ENCODE peak calls at places on chromosomes 11 and 22, in four cellular contexts. G is DND-41, Q is dorsolateral prefrontal cortex, A is ovary. S is an unnamed sample.

GRCh38 chr22:39666926-39667325 is 96.4 kb downstream of the CACNA1I start:
- DNase-seq in A (no peak), G (no peak), Q (no peak), S (no peak)

GRCh38 chr22:32327066-32327465 is 30.6 kb upstream of the RFPL3 start:
- DNase-seq in G (no peak), A (no peak), Q (no peak), S (no peak)

GRCh38 chr11:35111171-35112055 is 27.6 kb upstream of the CD44 start:
- DNase-seq in G (no peak), A (no peak), Q (no peak), S (no peak)

GRCh38 chr11:102762414-102762813 is 18.0 kb downstream of the MMP10 start:
- DNase-seq in Q (no peak), A (no peak), G (no peak), S (no peak)

GRCh38 chr11:16794047-16794818 is 55.8 kb downstream of the C11orf58 start:
- DNase-seq in G (no peak), A (no peak), Q (no peak), S (no peak)

GRCh38 chr11:111719379-111719778 is 46.8 kb downstream of the PPP2R1B start:
- DNase-seq in G (no peak), A (no peak), Q (no peak), S (no peak)

GRCh38 chr11:63985812-63986155 is 454 bp upstream of the OTUB1 start:
- DNase-seq in G (peak; percentile 77), Q (no peak), A (no peak), S (peak; percentile 62)

GRCh38 chr22:33438273-33438672 is 380.1 kb upstream of the SYN3 start:
- DNase-seq in G (no peak), A (no peak), Q (peak; percentile 71), S (no peak)

GRCh38 chr11:100861221-100861620 is 174.1 kb downstream of the ARHGAP42 start:
- DNase-seq in G (no peak), A (no peak), Q (no peak), S (no peak)

GRCh38 chr11:67303132-67303988 is at the start of gene SSH3:
- DNase-seq in Q (peak; percentile 74), G (no peak), A (peak; percentile 70), S (peak; percentile 34)

GRCh38 chr22:35621446-35621845 is 4.3 kb upstream of the MB start:
- DNase-seq in Q (no peak), G (no peak), A (no peak), S (no peak)

GRCh38 chr11:134795017-134795416 is 383.0 kb upstream of the B3GAT1 start:
- DNase-seq in Q (no peak), A (no peak), G (no peak), S (no peak)

GRCh38 chr22:39920134-39920743 is 19.4 kb downstream of the GRAP2 start:
- DNase-seq in G (no peak), Q (no peak), A (no peak), S (no peak)

GRCh38 chr11:112651345-112651744 is 309.9 kb upstream of the NCAM1 start:
- DNase-seq in Q (no peak), A (no peak), G (no peak), S (no peak)

GRCh38 chr22:32584650-32585049 is 110.0 kb downstream of the FBXO7 start:
- DNase-seq in G (no peak), A (no peak), Q (no peak), S (no peak)

GRCh38 chr11:61275191-61275590 is 19.9 kb downstream of the VWCE start:
- DNase-seq in Q (no peak), A (no peak), G (no peak), S (no peak)

GRCh38 chr11:62505112-62505783 is 41.4 kb downstream of the AHNAK start:
- DNase-seq in A (no peak), G (no peak), Q (no peak), S (no peak)

GRCh38 chr11:13114566-13115465 is 105.7 kb downstream of the RASSF10 start:
- DNase-seq in A (no peak), Q (peak; percentile 36), G (peak; percentile 8), S (no peak)

GRCh38 chr22:32579533-32580220 is 105.1 kb downstream of the FBXO7 start:
- DNase-seq in Q (no peak), G (no peak), A (no peak), S (no peak)

GRCh38 chr11:100550910-100551309 is 136.2 kb upstream of the ARHGAP42 start:
- DNase-seq in Q (no peak), A (no peak), G (no peak), S (no peak)

GRCh38 chr22:38314992-38315800 is 2.0 kb downstream of the CSNK1E start:
- DNase-seq in A (no peak), Q (peak; percentile 58), G (peak; percentile 30), S (no peak)

GRCh38 chr11:77560605-77561004 is 29.1 kb upstream of the AQP11 start:
- DNase-seq in G (no peak), Q (no peak), A (no peak), S (no peak)

GRCh38 chr22:49930596-49931412 is 12.4 kb downstream of the CRELD2 start:
- DNase-seq in A (peak; percentile 65), Q (peak; percentile 72), G (peak; percentile 32), S (peak; percentile 47)
- H3K27ac ChIP-seq in A (peak overlapping the region; percentile 38), Q (peak overlapping the region; percentile 54), G (no peak overlapping the region), S (peak overlapping the region; percentile 39)

GRCh38 chr11:27716216-27716615 is 16.0 kb upstream of the BDNF start:
- DNase-seq in G (no peak), A (no peak), Q (no peak), S (no peak)

GRCh38 chr11:27717801-27718229 is 17.6 kb upstream of the BDNF start:
- DNase-seq in A (no peak), Q (no peak), G (no peak), S (no peak)

GRCh38 chr11:27716850-27717249 is 16.6 kb upstream of the BDNF start:
- DNase-seq in Q (no peak), A (no peak), G (no peak), S (no peak)

GRCh38 chr11:27718346-27718852 is 18.1 kb upstream of the BDNF start:
- DNase-seq in A (no peak), Q (peak; percentile 68), G (no peak), S (no peak)

GRCh38 chr11:27717377-27717776 is 17.1 kb upstream of the BDNF start:
- DNase-seq in Q (no peak), G (no peak), A (no peak), S (no peak)
- TF ChIP-seq CTCF in Q (no peak), G (no peak), A (no peak), S (no peak)

DNA sequence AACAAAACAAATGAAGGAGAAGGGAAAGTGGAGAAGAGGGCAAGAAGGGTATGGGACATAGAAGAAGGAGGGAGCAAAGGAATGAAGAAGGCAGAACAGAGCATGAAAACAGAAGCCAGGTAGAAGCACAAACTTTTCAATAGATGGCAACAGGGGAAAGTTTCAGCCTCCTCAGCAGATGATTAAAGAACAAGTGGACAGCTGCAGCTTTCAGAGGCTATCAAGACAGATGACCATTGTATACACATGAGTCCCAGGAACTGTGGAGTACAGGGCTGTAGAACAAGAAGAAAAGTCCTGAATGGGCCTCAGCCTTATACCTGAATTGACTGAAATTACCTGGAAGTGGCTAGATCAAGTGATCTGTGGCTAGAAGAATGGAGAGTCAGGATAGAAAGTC is 62.0 kb upstream of the FIBIN start:
- DNase-seq in G (no peak), Q (no peak), A (no peak), S (no peak)
- H3K27ac ChIP-seq in G (no peak overlapping the region), Q (no peak overlapping the region), A (no peak overlapping the region), S (no peak overlapping the region)

GRCh38 chr22:46797355-46797754 is 34.9 kb downstream of the TBC1D22A start:
- DNase-seq in Q (no peak), G (no peak), A (no peak), S (no peak)
- TF ChIP-seq CTCF in Q (no peak), G (peak; percentile 23), A (no peak), S (no peak)

GRCh38 chr11:131954146-131954545 is 583.7 kb downstream of the NTM start:
- DNase-seq in Q (no peak), A (no peak), G (no peak), S (no peak)

GRCh38 chr11:131962818-131963217 is 592.4 kb downstream of the NTM start:
- DNase-seq in G (no peak), A (no peak), Q (no peak), S (no peak)

GRCh38 chr11:131955901-131956300 is 585.5 kb downstream of the NTM start:
- DNase-seq in Q (no peak), G (no peak), A (no peak), S (no peak)

DNA sequence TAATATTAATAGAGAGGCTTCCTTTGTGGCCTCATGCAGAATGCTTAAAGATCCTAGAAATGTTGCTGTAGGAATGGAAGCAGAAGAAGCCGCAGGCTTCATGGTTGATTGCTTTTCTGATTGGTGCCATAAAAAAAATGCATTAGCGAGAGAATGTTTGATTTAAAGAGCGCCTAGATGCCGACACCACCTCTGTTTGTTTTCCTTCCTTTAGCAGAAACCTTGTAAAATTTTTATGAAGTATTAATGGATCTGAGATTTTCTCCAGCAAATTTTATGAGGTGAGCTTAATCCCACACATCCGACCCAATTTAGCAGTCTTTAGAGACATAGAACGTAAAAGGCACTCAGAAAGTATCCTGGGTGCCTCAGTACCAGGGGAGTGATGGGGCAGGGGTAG is 587.5 kb downstream of the NTM start:
- DNase-seq in A (no peak), G (no peak), Q (no peak), S (no peak)
- H3K27ac ChIP-seq in A (no peak overlapping the region), G (no peak overlapping the region), Q (no peak overlapping the region), S (no peak overlapping the region)

DNA sequence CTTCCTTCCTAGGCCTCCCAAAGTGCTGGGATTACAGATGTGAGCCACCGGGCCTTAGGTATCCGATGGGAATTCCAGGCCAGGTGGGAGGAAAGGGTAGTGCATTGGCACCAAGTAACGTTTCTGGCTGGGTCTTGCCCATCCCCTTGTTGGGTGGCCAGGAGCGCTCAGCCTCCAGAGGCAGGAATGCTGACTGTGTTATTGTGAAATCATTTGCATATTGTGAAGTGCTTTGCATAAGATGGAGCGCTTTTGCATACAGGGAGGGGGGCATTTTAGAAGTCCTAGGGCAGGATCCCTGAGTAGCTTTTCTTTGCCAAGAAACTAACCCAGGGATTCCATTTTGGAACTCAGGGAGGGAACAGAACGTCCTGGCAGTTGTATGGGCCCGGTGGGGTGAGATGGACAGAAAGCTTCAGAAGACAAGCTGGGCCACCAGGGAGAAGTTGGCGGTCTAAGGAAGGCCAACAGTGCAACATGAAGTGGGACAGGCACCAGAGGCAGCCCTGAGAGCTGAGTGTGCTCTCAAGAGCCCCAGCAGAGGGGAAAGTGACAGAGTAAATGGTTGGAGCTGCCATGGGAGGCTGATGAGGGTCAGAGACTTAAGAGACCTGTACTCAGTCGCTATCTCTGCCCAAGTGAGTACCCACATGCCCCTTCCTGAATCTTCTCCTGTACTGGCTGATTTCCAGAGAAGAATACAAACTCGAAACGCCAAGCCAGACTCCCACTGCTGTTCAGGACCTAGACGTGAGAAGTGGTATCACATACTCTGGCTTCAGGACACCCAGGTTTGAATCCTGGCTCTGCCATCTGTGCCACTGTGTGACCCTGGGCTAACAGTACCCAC is 1.3 kb upstream of the SLC39A13 start:
- DNase-seq in A (no peak), G (no peak), Q (no peak), S (no peak)
- TF ChIP-seq CTCF in A (no peak), G (no peak), Q (no peak), S (no peak)

GRCh38 chr11:57567210-57567511 is 311 bp downstream of the UBE2L6 start:
- DNase-seq in G (peak; percentile 53), Q (no peak), A (no peak), S (peak; percentile 53)

GRCh38 chr11:57568330-57568766 is 876 bp upstream of the UBE2L6 start:
- DNase-seq in A (peak; percentile 90), Q (peak; percentile 80), G (peak; percentile 90), S (peak; percentile 91)

GRCh38 chr11:57567512-57568329 is at the start of gene UBE2L6:
- DNase-seq in G (peak; percentile 74), A (peak; percentile 64), Q (peak; percentile 67), S (peak; percentile 85)

GRCh38 chr11:57566035-57566504 is 1.4 kb downstream of the UBE2L6 start:
- DNase-seq in Q (no peak), G (peak; percentile 55), A (peak; percentile 46), S (no peak)

GRCh38 chr11:57566564-57567209 is 785 bp downstream of the UBE2L6 start:
- DNase-seq in Q (no peak), A (no peak), G (peak; percentile 30), S (no peak)
- H3K27ac ChIP-seq in Q (peak overlapping the region; percentile 91), A (peak overlapping the region; percentile 78), G (peak overlapping the region; percentile 93), S (peak overlapping the region; percentile 80)